ENCODE peak calls at places on chromosomes 5 and 9, in seven cellular contexts. One of them, this sample, is unnamed.

GRCh38 chr5:112968411-112969106 is 8.0 kb upstream of the DCP2 start:
- DNase-seq in fibroblast of lung: no peak
- DNase-seq in DND-41: no peak
- DNase-seq in H9: no peak
- DNase-seq in GM23338: no peak
- DNase-seq in PC-3: peak
- DNase-seq in endothelial cell of umbilical vein: no peak
- DNase-seq in this sample: peak

GRCh38 chr9:32551491-32552049 is 557 bp upstream of the SMIM27 start:
- DNase-seq in fibroblast of lung: peak
- DNase-seq in DND-41: peak
- DNase-seq in H9: peak
- DNase-seq in GM23338: peak
- DNase-seq in PC-3: peak
- DNase-seq in endothelial cell of umbilical vein: peak
- DNase-seq in this sample: peak

GRCh38 chr5:1005904-1006655 is 2.5 kb upstream of the NKD2 start:
- DNase-seq in fibroblast of lung: no peak
- DNase-seq in DND-41: no peak
- DNase-seq in H9: no peak
- DNase-seq in GM23338: no peak
- DNase-seq in PC-3: no peak
- DNase-seq in endothelial cell of umbilical vein: no peak
- DNase-seq in this sample: no peak

GRCh38 chr5:55037046-55037771 is 13.2 kb downstream of the GZMK start:
- DNase-seq in fibroblast of lung: peak
- DNase-seq in DND-41: peak
- DNase-seq in H9: peak
- DNase-seq in GM23338: peak
- DNase-seq in PC-3: no peak
- DNase-seq in endothelial cell of umbilical vein: peak
- DNase-seq in this sample: no peak

GRCh38 chr5:157059891-157060290 is 975 bp upstream of the HAVCR1 start:
- DNase-seq in fibroblast of lung: no peak
- DNase-seq in DND-41: no peak
- DNase-seq in H9: no peak
- DNase-seq in GM23338: no peak
- DNase-seq in PC-3: peak
- DNase-seq in endothelial cell of umbilical vein: no peak
- DNase-seq in this sample: no peak

GRCh38 chr9:12859704-12860251 is 85.0 kb downstream of the LURAP1L start:
- DNase-seq in fibroblast of lung: peak
- DNase-seq in DND-41: no peak
- DNase-seq in H9: no peak
- DNase-seq in GM23338: no peak
- DNase-seq in PC-3: peak
- DNase-seq in endothelial cell of umbilical vein: peak
- DNase-seq in this sample: peak

GRCh38 chr5:159419567-159419966 is 89.3 kb upstream of the IL12B start:
- DNase-seq in fibroblast of lung: no peak
- DNase-seq in DND-41: no peak
- DNase-seq in H9: peak
- DNase-seq in GM23338: peak
- DNase-seq in PC-3: no peak
- DNase-seq in endothelial cell of umbilical vein: no peak
- DNase-seq in this sample: no peak

GRCh38 chr9:73548201-73548600 is 396.5 kb downstream of the ANXA1 start:
- DNase-seq in fibroblast of lung: peak
- DNase-seq in DND-41: no peak
- DNase-seq in H9: no peak
- DNase-seq in GM23338: no peak
- DNase-seq in PC-3: no peak
- DNase-seq in endothelial cell of umbilical vein: no peak
- DNase-seq in this sample: no peak

GRCh38 chr5:146699729-146700430 is 178.7 kb downstream of the PPP2R2B start:
- DNase-seq in fibroblast of lung: no peak
- DNase-seq in DND-41: no peak
- DNase-seq in H9: no peak
- DNase-seq in GM23338: no peak
- DNase-seq in PC-3: no peak
- DNase-seq in endothelial cell of umbilical vein: no peak
- DNase-seq in this sample: no peak

GRCh38 chr5:401216-402034 is 41.6 kb upstream of the EXOC3 start:
- DNase-seq in fibroblast of lung: no peak
- DNase-seq in DND-41: no peak
- DNase-seq in H9: peak
- DNase-seq in GM23338: no peak
- DNase-seq in PC-3: no peak
- DNase-seq in endothelial cell of umbilical vein: no peak
- DNase-seq in this sample: no peak

GRCh38 chr9:137441289-137441934 is at the start of gene ENTPD8:
- DNase-seq in fibroblast of lung: no peak
- DNase-seq in DND-41: no peak
- DNase-seq in H9: peak
- DNase-seq in GM23338: peak
- DNase-seq in PC-3: peak
- DNase-seq in endothelial cell of umbilical vein: no peak
- DNase-seq in this sample: no peak

GRCh38 chr5:34682926-34683623 is 26.9 kb downstream of the RAI14 start:
- DNase-seq in fibroblast of lung: peak
- DNase-seq in DND-41: no peak
- DNase-seq in H9: no peak
- DNase-seq in GM23338: no peak
- DNase-seq in PC-3: peak
- DNase-seq in endothelial cell of umbilical vein: peak
- DNase-seq in this sample: peak
- H3K4me2 ChIP-seq in fibroblast of lung: no peak
- H3K4me2 ChIP-seq in DND-41: no peak
- H3K4me2 ChIP-seq in H9: no peak
- H3K4me2 ChIP-seq in GM23338: no peak
- H3K4me2 ChIP-seq in PC-3: peak
- H3K4me2 ChIP-seq in endothelial cell of umbilical vein: peak
- H3K4me2 ChIP-seq in this sample: no peak

DNA sequence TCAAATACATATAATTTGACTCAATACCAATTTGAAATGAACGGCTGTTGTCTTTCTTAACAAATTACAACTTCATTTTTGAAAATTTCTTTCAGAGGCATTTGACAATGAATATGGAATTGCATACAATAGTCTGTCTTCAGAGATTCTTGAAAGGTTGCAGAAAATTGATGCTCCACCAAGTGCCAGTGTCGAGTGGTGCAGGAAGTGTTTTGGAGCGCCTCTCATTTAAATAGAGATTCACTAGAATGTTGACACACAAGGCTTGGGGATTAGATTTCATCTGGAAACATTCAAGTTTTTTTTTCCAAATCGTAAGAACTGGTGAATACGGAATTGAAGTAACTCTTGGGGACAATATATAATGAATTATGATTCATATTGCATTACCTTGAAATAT is 8.1 kb downstream of the RPS6 start:
- DNase-seq in fibroblast of lung: no peak
- DNase-seq in DND-41: no peak
- DNase-seq in H9: no peak
- DNase-seq in GM23338: peak
- DNase-seq in PC-3: peak
- DNase-seq in endothelial cell of umbilical vein: no peak
- DNase-seq in this sample: no peak
- TF ChIP-seq CTCF in fibroblast of lung: no peak
- TF ChIP-seq CTCF in DND-41: peak
- TF ChIP-seq CTCF in H9: no peak
- TF ChIP-seq CTCF in GM23338: no peak
- TF ChIP-seq CTCF in PC-3: peak
- TF ChIP-seq CTCF in endothelial cell of umbilical vein: no peak
- TF ChIP-seq CTCF in this sample: no peak

GRCh38 chr5:125896381-125896780 is 526.8 kb upstream of the GRAMD2B start:
- DNase-seq in fibroblast of lung: no peak
- DNase-seq in DND-41: no peak
- DNase-seq in H9: no peak
- DNase-seq in GM23338: no peak
- DNase-seq in PC-3: no peak
- DNase-seq in endothelial cell of umbilical vein: no peak
- DNase-seq in this sample: no peak
- H3K4me2 ChIP-seq in fibroblast of lung: no peak
- H3K4me2 ChIP-seq in DND-41: no peak
- H3K4me2 ChIP-seq in H9: no peak
- H3K4me2 ChIP-seq in GM23338: no peak
- H3K4me2 ChIP-seq in PC-3: no peak
- H3K4me2 ChIP-seq in endothelial cell of umbilical vein: no peak
- H3K4me2 ChIP-seq in this sample: no peak

GRCh38 chr9:107239474-107239873 is 43.6 kb upstream of the RAD23B start:
- DNase-seq in fibroblast of lung: peak
- DNase-seq in DND-41: no peak
- DNase-seq in H9: no peak
- DNase-seq in GM23338: no peak
- DNase-seq in PC-3: peak
- DNase-seq in endothelial cell of umbilical vein: peak
- DNase-seq in this sample: peak
- TF ChIP-seq CTCF in fibroblast of lung: peak
- TF ChIP-seq CTCF in DND-41: no peak
- TF ChIP-seq CTCF in H9: no peak
- TF ChIP-seq CTCF in GM23338: peak
- TF ChIP-seq CTCF in PC-3: peak
- TF ChIP-seq CTCF in endothelial cell of umbilical vein: no peak
- TF ChIP-seq CTCF in this sample: peak

This sample was measured in IMR-90.